ENCODE peak calls at places on chromosomes 1 and 21, in four cellular contexts. J is K562, H is astrocyte of the spinal cord, A is cardiac muscle cell. T is an unnamed sample.

GRCh38 chr21:25848309-25848708 is 113.5 kb downstream of the GABPA start:
- DNase-seq in H (no peak), J (no peak), A (no peak), T (no peak)

GRCh38 chr1:84387480-84388163 is 10.7 kb upstream of the DNASE2B start:
- DNase-seq in J (peak; percentile 34), A (no peak), H (no peak), T (no peak)

GRCh38 chr1:59186656-59187055 is 110.2 kb upstream of the FGGY start:
- DNase-seq in J (no peak), H (peak; percentile 79), A (no peak), T (peak; percentile 31)

GRCh38 chr1:155320661-155321576 is at the start of gene RUSC1:
- DNase-seq in J (peak; percentile 75), H (peak; percentile 66), A (peak; percentile 61), T (peak; percentile 72)

GRCh38 chr21:37537391-37537996 is 170.9 kb downstream of the DYRK1A start:
- DNase-seq in A (no peak), H (no peak), J (no peak), T (no peak)

GRCh38 chr1:11787251-11787803 is 18.4 kb downstream of the MTHFR start:
- DNase-seq in H (peak; percentile 29), A (peak; percentile 78), J (no peak), T (peak; percentile 64)

GRCh38 chr1:16921391-16922185 is at the start of gene CROCC:
- DNase-seq in J (no peak), H (peak; percentile 51), A (peak; percentile 66), T (no peak)

GRCh38 chr1:5647226-5647625 is 345.0 kb downstream of the NPHP4 start:
- DNase-seq in H (no peak), A (no peak), J (no peak), T (no peak)

GRCh38 chr21:41932191-41932575 is 21.6 kb downstream of the C2CD2 start:
- DNase-seq in A (no peak), J (no peak), H (peak; percentile 89), T (no peak)

GRCh38 chr1:187931781-187932180 is 1103.0 kb downstream of the PLA2G4A start:
- DNase-seq in J (no peak), H (no peak), A (no peak), T (no peak)

GRCh38 chr1:6378096-6378746 is 15.3 kb downstream of the ACOT7 start:
- DNase-seq in J (peak; percentile 76), H (no peak), A (no peak), T (no peak)

GRCh38 chr21:32994305-32994704 is 31.4 kb upstream of the OLIG2 start:
- DNase-seq in J (peak; percentile 24), A (no peak), H (peak; percentile 10), T (no peak)

GRCh38 chr21:38797470-38797869 is 8.3 kb upstream of the ETS2 start:
- DNase-seq in H (no peak), A (peak; percentile 35), J (peak; percentile 89), T (no peak)

GRCh38 chr21:43372663-43373386 is 54.1 kb downstream of the SIK1 start:
- DNase-seq in A (no peak), J (no peak), H (no peak), T (no peak)

GRCh38 chr1:78038491-78038939 is 7.3 kb upstream of the GIPC2 start:
- DNase-seq in A (no peak), H (peak; percentile 67), J (no peak), T (no peak)

GRCh38 chr1:235495539-235495938 is 8.7 kb downstream of the B3GALNT2 start:
- DNase-seq in H (no peak), A (no peak), J (no peak), T (no peak)

GRCh38 chr1:21828506-21829210 is 16.6 kb downstream of the LDLRAD2 start:
- DNase-seq in A (no peak), J (no peak), H (no peak), T (no peak)

GRCh38 chr1:20530261-20530660 is 22.1 kb upstream of the FAM43B start:
- DNase-seq in H (no peak), A (no peak), J (peak; percentile 46), T (no peak)

GRCh38 chr1:219088778-219089557 is 84.7 kb upstream of the LYPLAL1 start:
- DNase-seq in A (no peak), H (peak; percentile 87), J (peak; percentile 86), T (peak; percentile 12)

GRCh38 chr1:8739377-8739776 is 78.1 kb downstream of the RERE start:
- DNase-seq in H (no peak), J (peak; percentile 18), A (no peak), T (no peak)

GRCh38 chr1:32622205-32622604 is 28.1 kb downstream of the ZBTB8OS start:
- DNase-seq in A (no peak), J (no peak), H (no peak), T (no peak)

GRCh38 chr1:7643445-7643844 is 127.7 kb upstream of the VAMP3 start:
- DNase-seq in A (no peak), J (no peak), H (no peak), T (no peak)

GRCh38 chr1:243970077-243970476 is 81.0 kb upstream of the ZBTB18 start:
- DNase-seq in J (no peak), A (no peak), H (no peak), T (no peak)

GRCh38 chr1:117634631-117635030 is 28.8 kb downstream of the TENT5C start:
- DNase-seq in J (no peak), H (no peak), A (no peak), T (no peak)

GRCh38 chr1:93708734-93709481 is 27.3 kb upstream of the BCAR3 start:
- DNase-seq in J (no peak), H (peak; percentile 13), A (peak; percentile 59), T (no peak)

GRCh38 chr1:23814016-23814415 is 11.2 kb downstream of the HMGCL start:
- DNase-seq in J (no peak), A (no peak), H (no peak), T (no peak)

GRCh38 chr1:234925440-234926251 is 203.0 kb downstream of the TOMM20 start:
- DNase-seq in H (peak; percentile 99), A (no peak), J (no peak), T (no peak)

GRCh38 chr1:83905315-83905907 is 93.5 kb downstream of the TTLL7 start:
- DNase-seq in J (peak; percentile 26), A (peak; percentile 45), H (peak; percentile 26), T (no peak)

GRCh38 chr1:54887665-54888071 is 673 bp upstream of the DHCR24 start:
- DNase-seq in H (no peak), A (no peak), J (no peak), T (no peak)

GRCh38 chr1:8939362-8939995 is 6.2 kb upstream of the CA6 start:
- DNase-seq in J (no peak), H (no peak), A (no peak), T (no peak)

GRCh38 chr1:29211086-29212030 is 19.4 kb downstream of the MECR start:
- DNase-seq in H (no peak), J (no peak), A (no peak), T (no peak)

GRCh38 chr1:68046885-68047658 is 3.4 kb downstream of the DIRAS3 start:
- DNase-seq in J (peak; percentile 21), A (no peak), H (no peak), T (no peak)

GRCh38 chr1:24966724-24967346 is 36.8 kb upstream of the RUNX3 start:
- DNase-seq in J (peak; percentile 60), A (no peak), H (peak; percentile 79), T (no peak)

DNA sequence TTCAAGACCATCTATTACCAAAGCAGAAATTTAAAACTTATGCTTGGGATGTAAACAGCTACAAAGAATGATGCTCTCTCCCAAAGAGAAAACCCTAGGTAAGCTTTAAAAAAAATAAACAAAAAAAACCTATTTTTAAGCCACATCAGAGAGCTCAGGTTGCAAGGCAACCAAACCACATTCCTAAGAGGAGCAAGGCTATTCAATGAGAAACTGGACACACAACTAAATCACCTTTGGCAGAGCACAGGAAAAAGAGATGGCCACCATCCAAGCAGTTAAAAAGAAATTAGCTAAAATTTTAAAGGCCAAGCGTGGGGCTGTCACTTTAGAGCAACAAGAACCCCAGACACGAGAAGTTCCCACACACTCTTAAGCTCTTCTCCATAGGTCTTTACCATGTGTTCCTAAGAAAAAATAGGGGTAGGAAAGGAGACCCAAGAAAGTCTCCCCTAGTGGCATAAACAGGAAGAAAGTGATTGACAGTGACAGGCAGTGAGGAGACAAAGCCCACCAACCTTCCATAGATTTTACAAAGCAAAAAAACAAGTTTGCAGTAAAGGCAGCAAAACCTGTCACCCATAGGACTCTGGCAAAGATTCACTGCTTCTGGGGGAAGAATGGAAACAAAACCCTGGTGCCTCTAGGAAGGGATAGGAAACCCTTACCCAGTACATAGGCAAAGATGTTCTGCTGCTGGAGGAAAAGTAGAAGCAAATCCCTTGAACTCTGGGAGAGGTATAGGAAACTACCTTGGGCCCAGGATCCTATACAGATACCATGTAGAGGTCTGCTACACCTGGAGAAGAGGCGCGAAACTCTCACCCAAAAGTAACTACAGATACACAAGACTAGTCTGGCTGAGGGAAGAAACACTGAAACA is 68.5 kb downstream of the FOXJ3 start:
- DNase-seq in A (no peak), H (peak; percentile 11), J (no peak), T (no peak)
- TF ChIP-seq CTCF in A (no peak), H (no peak), J (peak; percentile 16), T (no peak)

GRCh38 chr1:38558476-38559179 is 300.9 kb downstream of the RRAGC start:
- DNase-seq in A (no peak), J (no peak), H (no peak), T (no peak)
- H3K4me3 ChIP-seq in A (no peak overlapping the region), J (no peak overlapping the region), H (no peak overlapping the region), T (no peak overlapping the region)

GRCh38 chr1:85583355-85584263 is 3.0 kb downstream of the CCN1 start:
- DNase-seq in A (no peak), J (no peak), H (no peak), T (no peak)

GRCh38 chr1:85581138-85581801 is 709 bp downstream of the CCN1 start:
- DNase-seq in H (peak; percentile 87), J (peak; percentile 86), A (peak; percentile 83), T (peak; percentile 62)

GRCh38 chr1:85582687-85583354 is 2.3 kb downstream of the CCN1 start:
- DNase-seq in A (no peak), H (no peak), J (no peak), T (no peak)

GRCh38 chr1:85580046-85580411 is 532 bp upstream of the CCN1 start:
- DNase-seq in H (peak; percentile 79), A (peak; percentile 47), J (no peak), T (no peak)

DNA sequence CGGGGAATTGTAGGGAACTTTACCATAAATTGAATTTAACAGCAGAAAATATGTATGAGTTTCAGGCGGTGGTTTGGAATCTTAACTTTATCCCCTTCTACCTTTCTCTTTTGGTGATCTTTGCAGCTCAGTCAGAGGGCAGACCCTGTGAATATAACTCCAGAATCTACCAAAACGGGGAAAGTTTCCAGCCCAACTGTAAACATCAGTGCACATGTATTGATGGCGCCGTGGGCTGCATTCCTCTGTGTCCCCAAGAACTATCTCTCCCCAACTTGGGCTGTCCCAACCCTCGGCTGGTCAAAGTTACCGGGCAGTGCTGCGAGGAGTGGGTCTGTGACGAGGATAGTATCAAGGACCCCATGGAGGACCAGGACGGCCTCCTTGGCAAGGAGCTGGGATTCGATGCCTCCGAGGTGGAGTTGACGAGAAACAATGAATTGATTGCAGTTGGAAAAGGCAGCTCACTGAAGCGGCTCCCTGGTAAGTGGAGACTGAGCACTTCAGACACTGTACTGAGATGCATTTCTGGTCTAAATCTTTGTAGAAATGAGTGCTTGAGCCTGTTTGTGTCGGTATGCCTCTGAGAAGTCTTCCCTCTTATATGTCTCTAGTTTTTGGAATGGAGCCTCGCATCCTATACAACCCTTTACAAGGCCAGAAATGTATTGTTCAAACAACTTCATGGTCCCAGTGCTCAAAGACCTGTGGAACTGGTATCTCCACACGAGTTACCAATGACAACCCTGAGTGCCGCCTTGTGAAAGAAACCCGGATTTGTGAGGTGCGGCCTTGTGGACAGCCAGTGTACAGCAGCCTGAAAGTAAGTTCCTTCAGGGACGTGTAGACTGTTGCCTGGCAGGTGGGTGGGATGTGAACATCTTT is 1.5 kb downstream of the CCN1 start:
- DNase-seq in A (peak; percentile 70), H (peak; percentile 82), J (no peak), T (no peak)
- TF ChIP-seq CTCF in A (peak; percentile 37), H (peak; percentile 53), J (peak; percentile 18), T (no peak)

GRCh38 chr1:204152310-204153044 is 633 bp upstream of the ETNK2 start:
- DNase-seq in J (no peak), A (no peak), H (no peak), T (no peak)
- H3K4me3 ChIP-seq in J (peak overlapping the region; percentile 26), A (peak overlapping the region; percentile 46), H (peak overlapping the region; percentile 53), T (peak overlapping the region; percentile 73)

T was measured in tibial nerve.